ENCODE peak calls at places on chromosomes 16 and 17, in ten cellular contexts. C is HCT116, U is B cell, Q is GM23338, R is neural crest cell, D is fibroblast of pulmonary artery, M is ELR, E is NCI-H2081, F is epithelial cell of esophagus, V is NCI-H2107. O is an unnamed sample.

GRCh38 chr16:87926246-87927194 is 9.8 kb downstream of the CA5A start:
- DNase-seq in E (no peak), R (no peak), U (peak; percentile 81), M (no peak), V (no peak), D (no peak), C (no peak), Q (no peak), F (no peak), O (no peak)

GRCh38 chr17:20299013-20299412 is 168.3 kb downstream of the LGALS9B start:
- DNase-seq in U (no peak), M (no peak), D (no peak), V (no peak), E (no peak), C (no peak), R (no peak), Q (no peak), F (no peak), O (no peak)

GRCh38 chr16:71537643-71538042 is 11.4 kb downstream of the CHST4 start:
- DNase-seq in U (no peak), D (peak; percentile 56), M (peak; percentile 58), F (peak; percentile 79), V (peak; percentile 51), R (peak; percentile 5), Q (peak; percentile 82), E (no peak), C (peak; percentile 50), O (no peak)

GRCh38 chr17:2393954-2394749 is 6.7 kb downstream of the MNT start:
- DNase-seq in E (no peak), M (no peak), Q (peak; percentile 92), V (no peak), F (no peak), U (no peak), D (no peak), C (no peak), R (no peak), O (no peak)

GRCh38 chr16:80158766-80159165 is 382.0 kb upstream of the DYNLRB2 start:
- DNase-seq in E (no peak), M (peak; percentile 95), F (peak; percentile 91), D (peak; percentile 26), Q (no peak), U (no peak), V (no peak), R (no peak), C (no peak), O (peak; percentile 48)

GRCh38 chr16:71526111-71526998 is at the start of gene CHST4:
- DNase-seq in R (no peak), V (peak; percentile 85), C (no peak), M (peak; percentile 74), D (peak; percentile 52), Q (peak; percentile 93), F (peak; percentile 77), U (no peak), E (no peak), O (peak; percentile 31)

GRCh38 chr16:73058616-73059409 is 10.9 kb upstream of the ZFHX3 start:
- DNase-seq in M (peak; percentile 64), U (no peak), D (peak; percentile 66), V (no peak), R (peak; percentile 53), C (peak; percentile 38), E (peak; percentile 63), Q (peak; percentile 75), F (peak; percentile 58), O (no peak)

GRCh38 chr16:891353-891740 is 79.4 kb downstream of the LMF1 start:
- DNase-seq in R (no peak), V (no peak), F (no peak), C (no peak), M (no peak), E (no peak), U (no peak), D (no peak), Q (no peak), O (no peak)

GRCh38 chr16:17396762-17397498 is 73.8 kb downstream of the XYLT1 start:
- DNase-seq in M (peak; percentile 12), V (peak; percentile 2), Q (no peak), C (no peak), R (no peak), D (peak; percentile 80), U (no peak), E (peak; percentile 4), F (no peak), O (no peak)

GRCh38 chr16:54446639-54447038 is 160.1 kb upstream of the IRX3 start:
- DNase-seq in Q (no peak), M (peak; percentile 40), F (peak; percentile 80), C (no peak), D (peak; percentile 84), R (no peak), E (peak; percentile 36), V (no peak), U (no peak), O (peak; percentile 97)

GRCh38 chr16:27778926-27779570 is 229.1 kb downstream of the KATNIP start:
- DNase-seq in F (no peak), V (no peak), C (no peak), D (no peak), R (no peak), M (no peak), Q (no peak), U (no peak), E (no peak), O (no peak)

GRCh38 chr16:57643166-57643813 is 14.9 kb downstream of the ADGRG1 start:
- DNase-seq in D (no peak), F (peak; percentile 46), E (no peak), Q (no peak), R (no peak), U (no peak), C (no peak), M (peak; percentile 74), V (no peak), O (no peak)

GRCh38 chr17:3038941-3039340 is 24.5 kb downstream of the OR1D5 start:
- DNase-seq in U (no peak), Q (peak; percentile 27), D (no peak), F (no peak), R (no peak), V (no peak), C (no peak), M (no peak), E (no peak), O (no peak)

GRCh38 chr17:62899349-62899748 is 66.7 kb upstream of the TANC2 start:
- DNase-seq in E (no peak), D (peak; percentile 27), Q (no peak), C (no peak), V (no peak), U (no peak), F (no peak), R (no peak), M (no peak), O (no peak)

GRCh38 chr16:85114909-85115567 is 2.8 kb upstream of the CIBAR2 start:
- DNase-seq in C (peak; percentile 85), Q (peak; percentile 95), V (peak; percentile 36), F (peak; percentile 70), R (peak; percentile 98), D (peak; percentile 84), U (peak; percentile 81), M (peak; percentile 87), E (peak; percentile 58), O (peak; percentile 47)

GRCh38 chr16:51818342-51818944 is 667.4 kb upstream of the SALL1 start:
- DNase-seq in M (peak; percentile 51), Q (peak; percentile 78), V (no peak), C (no peak), F (peak; percentile 71), D (peak; percentile 73), E (no peak), U (no peak), R (peak; percentile 58), O (no peak)

GRCh38 chr17:80517641-80518040 is 27.0 kb upstream of the RPTOR start:
- DNase-seq in M (no peak), U (no peak), Q (no peak), D (no peak), R (no peak), F (peak; percentile 50), E (no peak), V (no peak), C (no peak), O (no peak)

GRCh38 chr16:72380283-72380682 is 208.3 kb upstream of the PMFBP1 start:
- DNase-seq in C (no peak), D (peak; percentile 22), U (no peak), V (no peak), R (no peak), F (no peak), M (no peak), E (no peak), Q (peak; percentile 8), O (no peak)

GRCh38 chr16:48172682-48173081 is 16.9 kb upstream of the ABCC12 start:
- DNase-seq in E (no peak), F (no peak), V (no peak), M (no peak), Q (no peak), R (no peak), D (no peak), U (no peak), C (no peak), O (no peak)

GRCh38 chr17:40541873-40542561 is 23.3 kb downstream of the CCR7 start:
- DNase-seq in U (no peak), E (no peak), R (no peak), F (no peak), D (no peak), V (no peak), M (no peak), Q (no peak), C (no peak), O (no peak)

GRCh38 chr17:8391711-8392110 is 5.9 kb downstream of the RNF222 start:
- DNase-seq in Q (no peak), R (no peak), V (no peak), D (no peak), M (peak; percentile 72), C (no peak), U (no peak), F (peak; percentile 91), E (no peak), O (no peak)

GRCh38 chr17:40553694-40554534 is 11.4 kb downstream of the CCR7 start:
- DNase-seq in V (peak; percentile 39), E (peak; percentile 22), Q (no peak), F (no peak), U (no peak), M (no peak), R (no peak), D (peak; percentile 78), C (no peak), O (no peak)

GRCh38 chr16:50263060-50263909 is 3.1 kb upstream of the ADCY7 start:
- DNase-seq in V (no peak), F (no peak), E (no peak), C (no peak), Q (no peak), U (no peak), M (no peak), R (no peak), D (no peak), O (no peak)

GRCh38 chr16:82134884-82135283 is 35.1 kb downstream of the MPHOSPH6 start:
- DNase-seq in F (no peak), V (no peak), R (no peak), Q (no peak), C (no peak), D (no peak), M (no peak), U (no peak), E (no peak), O (no peak)

GRCh38 chr17:72588961-72589360 is 468.1 kb downstream of the SOX9 start:
- DNase-seq in R (no peak), F (peak; percentile 98), U (no peak), D (no peak), M (peak; percentile 35), E (peak; percentile 82), C (peak; percentile 87), Q (no peak), V (peak; percentile 76), O (no peak)

GRCh38 chr16:57755061-57755684 is 19.6 kb downstream of the KATNB1 start:
- DNase-seq in E (no peak), R (no peak), Q (no peak), U (no peak), D (no peak), V (no peak), M (no peak), F (no peak), C (no peak), O (no peak)

GRCh38 chr17:76783146-76783545 is 45.2 kb downstream of the MFSD11 start:
- DNase-seq in Q (no peak), C (no peak), V (no peak), F (no peak), U (no peak), M (no peak), R (no peak), D (no peak), E (no peak), O (no peak)

GRCh38 chr17:73228748-73229236 is 32.9 kb downstream of the CPSF4L start:
- DNase-seq in U (no peak), C (peak; percentile 36), V (no peak), F (peak; percentile 87), E (peak; percentile 10), Q (peak; percentile 36), D (peak; percentile 88), M (peak; percentile 88), R (no peak), O (peak; percentile 84)